ENCODE peak calls at places on chromosomes 4 and X, in four cellular contexts. X is SK-N-SH, D is GM12878, T is K562. S is an unnamed sample.

GRCh38 chrX:130654409-130654970 is 248.5 kb downstream of the ENOX2 start:
- DNase-seq in X (peak), T (no peak), D (no peak), S (no peak)

GRCh38 chrX:124328765-124329164 is 3.7 kb upstream of the TEX13D start:
- DNase-seq in T (no peak), D (no peak), X (no peak), S (no peak)

GRCh38 chr4:28822163-28822562 is 1898.0 kb upstream of the PCDH7 start:
- DNase-seq in T (no peak), D (no peak), X (no peak), S (no peak)

GRCh38 chr4:4204401-4204745 is 22.4 kb downstream of the OTOP1 start:
- DNase-seq in D (no peak), X (no peak), T (no peak), S (no peak)

GRCh38 chr4:1554876-1555265 is 129.2 kb downstream of the FAM53A start:
- DNase-seq in D (no peak), X (no peak), T (no peak), S (no peak)

GRCh38 chr4:128707864-128708263 is 101.6 kb upstream of the JADE1 start:
- DNase-seq in T (no peak), D (no peak), X (no peak), S (no peak)

GRCh38 chrX:41373989-41374606 is 40.1 kb downstream of the DDX3X start:
- DNase-seq in X (no peak), T (no peak), D (no peak), S (no peak)

GRCh38 chr4:27087306-27088045 is 226.8 kb downstream of the STIM2 start:
- DNase-seq in T (no peak), D (no peak), X (no peak), S (no peak)

GRCh38 chr4:68074397-68074796 is 55.3 kb downstream of the TMPRSS11F start:
- DNase-seq in T (no peak), X (no peak), D (no peak), S (no peak)

GRCh38 chrX:65697173-65697572 is 29.7 kb downstream of the MSN start:
- DNase-seq in T (no peak), D (no peak), X (no peak), S (no peak)

GRCh38 chr4:142826503-142827241 is 19.4 kb downstream of the INPP4B start:
- DNase-seq in T (no peak), X (no peak), D (no peak), S (no peak)

GRCh38 chrX:153569475-153569874 is 29.5 kb downstream of the CCNQ start:
- DNase-seq in T (peak), D (no peak), X (no peak), S (no peak)

GRCh38 chrX:11239230-11239629 is 54.0 kb upstream of the AMELX start:
- DNase-seq in X (peak), D (peak), T (no peak), S (no peak)

GRCh38 chr4:53563824-53564223 is 27.5 kb downstream of the LNX1 start:
- DNase-seq in D (peak), X (no peak), T (no peak), S (no peak)

GRCh38 chr4:75653845-75654503 is 19.2 kb downstream of the G3BP2 start:
- DNase-seq in X (peak), D (no peak), T (peak), S (no peak)

GRCh38 chr4:72631296-72631695 is 62.3 kb upstream of the ADAMTS3 start:
- DNase-seq in D (no peak), X (peak), T (no peak), S (no peak)

GRCh38 chr4:123547167-123547817 is 150.7 kb downstream of the SPRY1 start:
- DNase-seq in X (no peak), D (no peak), T (peak), S (peak)

GRCh38 chrX:43595931-43596330 is 60.2 kb upstream of the MAOA start:
- DNase-seq in D (no peak), X (no peak), T (no peak), S (no peak)

GRCh38 chr4:116668190-116668589 is 417.2 kb downstream of the TRAM1L1 start:
- DNase-seq in X (no peak), T (no peak), D (no peak), S (peak)

GRCh38 chr4:140188975-140189374 is 35.0 kb upstream of the MAML3 start:
- DNase-seq in X (no peak), T (no peak), D (no peak), S (no peak)

GRCh38 chrX:118261136-118261535 is 84.8 kb upstream of the WDR44 start:
- DNase-seq in T (no peak), X (no peak), D (no peak), S (no peak)

GRCh38 chrX:45322382-45322781 is 121.7 kb upstream of the DIPK2B start:
- DNase-seq in T (no peak), X (no peak), D (no peak), S (peak)

GRCh38 chrX:150889131-150889530 is 9.3 kb downstream of the CD99L2 start:
- DNase-seq in T (no peak), X (no peak), D (no peak), S (no peak)

GRCh38 chr4:154616731-154617130 is 4.3 kb upstream of the FGG start:
- DNase-seq in X (no peak), T (no peak), D (peak), S (no peak)

GRCh38 chrX:1391707-1392375 is at the start of gene SLC25A6:
- DNase-seq in T (peak), D (peak), X (peak), S (peak)

GRCh38 chrX:34491126-34491525 is 166.0 kb downstream of the TMEM47 start:
- DNase-seq in X (no peak), T (no peak), D (no peak), S (no peak)

GRCh38 chr4:184792334-184792733 is 33.4 kb downstream of the ACSL1 start:
- DNase-seq in D (no peak), X (no peak), T (no peak), S (no peak)

GRCh38 chrX:149877636-149878035 is 3.3 kb upstream of the MAGEA8 start:
- DNase-seq in D (no peak), T (no peak), X (no peak), S (no peak)

GRCh38 chrX:40273356-40274050 is 175.7 kb upstream of the BCOR start:
- DNase-seq in T (peak), D (no peak), X (peak), S (no peak)

GRCh38 chr4:1396806-1397455 is 9.3 kb downstream of the NKX1-1 start:
- DNase-seq in X (peak), T (no peak), D (no peak), S (no peak)

GRCh38 chrX:18956322-18957032 is 27.4 kb downstream of the PHKA2 start:
- DNase-seq in X (no peak), D (no peak), T (no peak), S (no peak)

GRCh38 chr4:98026362-98026761 is 116.9 kb downstream of the STPG2 start:
- DNase-seq in D (no peak), X (no peak), T (no peak), S (no peak)

GRCh38 chr4:118803253-118803652 is 32.7 kb downstream of the SEC24D start:
- DNase-seq in D (no peak), X (no peak), T (no peak), S (no peak)

DNA sequence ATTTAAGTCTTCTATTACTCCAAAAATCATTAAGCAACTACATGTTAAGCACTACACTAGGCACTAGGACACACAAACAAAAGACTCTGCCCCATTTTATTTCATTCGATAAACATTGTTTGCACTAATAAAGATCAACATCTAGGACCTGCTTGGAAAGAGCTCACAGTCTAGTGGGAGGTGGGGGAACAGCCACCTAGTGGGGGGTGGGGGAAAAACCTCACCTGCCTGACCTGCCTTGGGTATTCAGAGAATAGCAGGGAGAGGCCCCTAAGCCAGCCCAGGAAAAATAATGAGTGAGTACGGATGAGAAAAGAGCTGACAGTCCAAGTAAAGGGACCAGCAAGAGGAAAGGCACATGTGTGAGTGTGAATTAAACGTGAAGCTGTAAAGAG is 52.2 kb downstream of the PRDM5 start:
- DNase-seq in D (no peak), X (peak), T (no peak), S (peak)
- TF ChIP-seq USF1 in D (no peak), X (no peak), T (no peak), S (no peak)

DNA sequence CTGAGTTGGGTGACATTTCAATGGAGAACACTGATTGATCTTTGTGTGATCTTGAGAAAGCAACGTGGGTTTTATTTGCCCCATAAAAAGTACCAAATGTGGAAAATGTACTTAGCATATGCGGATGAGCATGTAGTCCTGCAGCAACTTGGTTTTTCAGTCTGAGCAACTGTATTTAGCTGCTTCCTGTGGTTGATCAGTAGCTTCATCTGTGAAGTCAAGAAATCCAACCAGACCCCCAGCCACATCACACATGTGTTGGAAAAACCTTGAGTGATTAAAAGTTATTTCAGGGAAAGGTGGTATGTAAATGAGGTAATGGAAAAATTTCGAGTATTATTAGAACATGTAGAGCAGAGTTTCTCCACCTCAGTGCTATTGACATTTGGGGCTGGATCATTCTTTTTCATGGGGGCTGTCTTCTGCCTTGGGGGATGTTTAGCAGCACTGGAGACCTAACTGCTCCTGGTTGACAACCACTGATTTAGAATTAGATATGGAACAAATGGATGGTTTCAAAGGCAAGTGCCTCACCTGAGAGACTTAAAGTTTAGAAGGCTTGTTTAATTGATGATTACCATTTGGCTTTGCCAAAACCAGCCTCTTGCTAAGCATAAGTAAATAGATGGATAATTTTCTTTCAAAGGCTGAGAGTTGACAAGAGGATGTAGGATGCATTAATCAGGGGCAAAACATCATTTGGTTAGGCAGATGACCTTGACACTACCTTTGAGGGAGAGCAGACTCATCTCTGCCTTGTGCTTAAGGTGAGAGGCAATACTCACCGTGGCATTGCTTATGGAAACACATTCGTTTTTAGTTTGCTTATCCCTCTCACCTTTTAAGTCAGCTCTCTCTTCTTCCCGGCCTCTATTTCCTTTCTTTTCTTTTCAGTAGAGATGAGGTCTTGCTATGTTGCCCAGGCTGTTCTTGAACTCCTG is 193.0 kb upstream of the RPS6KA3 start:
- DNase-seq in T (no peak), X (no peak), D (no peak), S (no peak)
- TF ChIP-seq USF1 in T (no peak), X (no peak), D (no peak), S (no peak)

GRCh38 chrX:119427024-119427794 is 28.1 kb downstream of the SLC25A43 start:
- DNase-seq in D (peak), T (peak), X (no peak), S (no peak)
- TF ChIP-seq USF1 in D (no peak), T (no peak), X (no peak), S (no peak)

GRCh38 chr4:137968956-137969709 is 273.0 kb downstream of the SLC7A11 start:
- DNase-seq in T (peak), D (no peak), X (no peak), S (no peak)
- TF ChIP-seq USF1 in T (no peak), D (no peak), X (no peak), S (no peak)

DNA sequence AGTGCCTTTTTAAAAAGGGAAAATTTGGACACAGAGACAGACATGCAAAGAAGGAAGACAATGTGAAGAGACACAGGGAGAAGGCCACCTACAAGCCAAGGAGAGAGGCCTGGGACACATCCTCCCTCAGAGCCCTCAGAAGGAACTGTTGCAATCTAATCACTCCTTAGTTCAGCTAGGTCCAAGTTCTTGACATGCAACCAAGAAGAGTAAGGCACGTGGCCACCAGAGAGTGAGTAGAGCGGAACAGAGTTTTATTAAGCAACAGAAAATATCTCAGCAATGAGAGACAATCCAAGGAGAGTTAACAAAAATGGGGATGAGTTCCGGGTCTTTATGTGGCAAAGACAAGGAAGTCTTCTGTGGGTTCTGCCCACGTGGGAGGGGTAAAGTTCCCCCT is 38.4 kb upstream of the PROM1 start:
- DNase-seq in T (no peak), X (no peak), D (no peak), S (no peak)
- TF ChIP-seq USF1 in T (no peak), X (no peak), D (no peak), S (no peak)

DNA sequence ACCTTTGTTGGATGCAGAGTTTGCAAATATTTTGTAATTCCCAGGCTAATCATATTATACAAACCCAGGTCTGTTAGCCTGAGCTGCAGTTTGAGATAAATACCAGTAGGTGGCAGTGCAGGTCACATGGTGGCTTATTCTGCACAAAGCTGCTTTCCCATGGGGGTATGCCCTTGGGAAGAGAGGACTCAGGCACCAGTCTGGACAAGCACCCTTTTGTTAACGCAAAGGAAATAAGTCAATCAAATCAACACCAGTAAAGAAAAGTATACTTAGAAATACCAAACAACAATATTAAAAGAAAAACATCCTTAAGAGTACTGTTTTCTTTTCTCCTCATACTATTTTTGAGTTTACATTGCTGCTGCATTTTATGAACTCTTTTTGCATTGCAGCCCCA is 389.0 kb upstream of the ZFP42 start:
- DNase-seq in D (no peak), X (peak), T (peak), S (peak)
- TF ChIP-seq USF1 in D (no peak), X (no peak), T (peak), S (peak)

GRCh38 chr4:6506616-6507140 is 34.3 kb upstream of the PPP2R2C start:
- DNase-seq in X (no peak), D (no peak), T (no peak), S (no peak)

GRCh38 chr4:6507345-6507744 is 34.9 kb upstream of the PPP2R2C start:
- DNase-seq in X (no peak), D (no peak), T (no peak), S (no peak)

GRCh38 chr4:6502147-6502546 is 29.7 kb upstream of the PPP2R2C start:
- DNase-seq in X (no peak), T (no peak), D (peak), S (no peak)

GRCh38 chr4:6502747-6503465 is 30.5 kb upstream of the PPP2R2C start:
- DNase-seq in T (no peak), X (no peak), D (no peak), S (no peak)

GRCh38 chr4:6504900-6505496 is 32.6 kb upstream of the PPP2R2C start:
- DNase-seq in D (no peak), X (no peak), T (no peak), S (no peak)
- TF ChIP-seq USF1 in D (no peak), X (no peak), T (no peak), S (no peak)